ENCODE peak calls at places on chromosomes 12 and 14, in six cellular contexts. O, A, Z, I, X and Y are unnamed samples.

GRCh38 chr12:553216-554000 is 93.7 kb downstream of the B4GALNT3 start:
- DNase-seq in O (no peak), A (no peak), Z (no peak), I (no peak), X (peak; percentile 42), Y (no peak)

GRCh38 chr14:54253195-54253947 is 143.4 kb upstream of the CDKN3 start:
- DNase-seq in O (peak; percentile 98), A (no peak), Z (no peak), I (no peak), X (no peak), Y (peak; percentile 74)

GRCh38 chr14:75452324-75452723 is 24.5 kb downstream of the JDP2 start:
- DNase-seq in O (no peak), A (no peak), Z (no peak), I (no peak), X (no peak), Y (no peak)

GRCh38 chr12:87848248-87848868 is 180.8 kb downstream of the C12orf50 start:
- DNase-seq in O (peak; percentile 51), A (peak; percentile 72), Z (no peak), I (no peak), X (no peak), Y (peak; percentile 22)

GRCh38 chr12:105025890-105026289 is 39.8 kb downstream of the NOPCHAP1 start:
- DNase-seq in O (peak; percentile 61), A (no peak), Z (no peak), I (peak; percentile 46), X (peak; percentile 88), Y (no peak)

GRCh38 chr14:100440758-100441203 is 117.6 kb downstream of the SLC25A47 start:
- DNase-seq in O (peak; percentile 49), A (no peak), Z (no peak), I (no peak), X (no peak), Y (no peak)

GRCh38 chr14:52077261-52077984 is 8.6 kb upstream of the NID2 start:
- DNase-seq in O (peak; percentile 22), A (no peak), Z (no peak), I (no peak), X (no peak), Y (no peak)

GRCh38 chr12:3885179-3886094 is 12.2 kb upstream of the PARP11 start:
- DNase-seq in O (peak; percentile 6), A (peak; percentile 56), Z (no peak), I (no peak), X (no peak), Y (peak; percentile 11)

GRCh38 chr12:116916714-116917114 is 6.0 kb downstream of the FBXW8 start:
- DNase-seq in O (peak; percentile 87), A (peak; percentile 60), Z (peak; percentile 65), I (peak; percentile 33), X (no peak), Y (peak; percentile 69)

GRCh38 chr12:77841467-77842054 is 10.9 kb downstream of the NAV3 start:
- DNase-seq in O (no peak), A (no peak), Z (no peak), I (peak; percentile 42), X (no peak), Y (peak; percentile 8)

GRCh38 chr14:89121961-89122675 is 294.9 kb downstream of the FOXN3 start:
- DNase-seq in O (no peak), A (no peak), Z (no peak), I (no peak), X (no peak), Y (no peak)

GRCh38 chr12:108302471-108303311 is 36.4 kb downstream of the CMKLR1 start:
- DNase-seq in O (peak; percentile 23), A (no peak), Z (peak; percentile 75), I (peak; percentile 87), X (peak; percentile 95), Y (peak; percentile 18)

GRCh38 chr12:105071981-105072380 is 12.3 kb downstream of the ALDH1L2 start:
- DNase-seq in O (no peak), A (no peak), Z (no peak), I (no peak), X (no peak), Y (no peak)

GRCh38 chr14:83483063-83483462 is 1949.4 kb upstream of the SEL1L start:
- DNase-seq in O (peak; percentile 12), A (no peak), Z (no peak), I (no peak), X (no peak), Y (no peak)

GRCh38 chr12:14884458-14884878 is 1.2 kb downstream of the MGP start:
- DNase-seq in O (peak; percentile 86), A (peak; percentile 87), Z (peak; percentile 79), I (peak; percentile 85), X (peak; percentile 92), Y (peak; percentile 14)

GRCh38 chr12:26121323-26121740 is 3.5 kb downstream of the BHLHE41 start:
- DNase-seq in O (no peak), A (no peak), Z (no peak), I (no peak), X (no peak), Y (no peak)

GRCh38 chr12:26121841-26122680 is 2.8 kb downstream of the BHLHE41 start:
- DNase-seq in O (no peak), A (peak; percentile 38), Z (peak; percentile 67), I (peak; percentile 41), X (peak; percentile 68), Y (no peak)

GRCh38 chr12:26123482-26123980 is 1.3 kb downstream of the BHLHE41 start:
- DNase-seq in O (no peak), A (no peak), Z (no peak), I (no peak), X (no peak), Y (no peak)

GRCh38 chr12:26124491-26125450 is at the start of gene BHLHE41:
- DNase-seq in O (peak; percentile 76), A (peak; percentile 54), Z (peak; percentile 86), I (peak; percentile 85), X (peak; percentile 96), Y (peak; percentile 18)

DNA sequence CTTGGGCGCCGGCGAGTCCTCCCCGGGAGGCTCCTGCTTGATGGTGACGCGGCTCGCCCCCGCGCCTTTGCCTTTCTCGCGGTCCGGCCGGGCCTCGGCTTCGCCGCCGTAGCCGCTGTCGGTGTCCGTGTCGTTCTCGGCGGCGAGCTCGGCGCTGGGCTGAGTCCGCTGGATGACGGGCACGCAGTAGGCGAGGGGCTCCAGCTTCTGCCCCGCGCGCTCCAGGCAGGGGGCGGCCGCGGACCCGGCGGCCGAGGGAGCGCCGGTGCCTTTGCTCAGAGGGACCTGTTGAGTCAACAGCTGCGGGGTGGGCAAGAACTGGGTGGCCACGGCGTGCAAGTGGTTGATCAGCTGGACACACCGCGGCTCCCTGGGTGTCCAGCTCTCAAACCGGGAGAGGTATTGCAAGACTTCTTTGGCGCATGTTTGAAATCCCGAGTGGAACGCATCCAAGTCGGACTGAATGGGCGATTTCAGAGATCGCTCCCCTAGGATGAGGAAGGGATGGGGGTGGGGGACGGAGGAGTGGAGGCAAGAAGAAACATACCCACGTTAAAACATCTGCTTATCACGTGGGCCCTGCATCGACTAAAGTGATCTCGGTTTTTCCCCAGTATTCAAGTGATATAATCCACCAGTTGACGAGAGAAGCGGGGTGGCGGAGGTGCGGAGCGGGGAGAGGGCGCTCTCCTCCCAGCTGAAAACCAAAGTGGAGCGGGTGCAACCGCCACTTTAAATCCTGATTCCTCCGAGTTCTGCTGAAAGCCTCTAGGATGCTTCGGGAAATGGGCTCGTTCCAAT is 2.0 kb downstream of the BHLHE41 start:
- DNase-seq in O (peak; percentile 82), A (peak; percentile 63), Z (peak; percentile 59), I (peak; percentile 72), X (peak; percentile 90), Y (no peak)
- TF ChIP-seq CTCF in O (peak; percentile 33), A (peak; percentile 47), Z (no peak), I (no peak), X (no peak), Y (peak; percentile 23)

DNA sequence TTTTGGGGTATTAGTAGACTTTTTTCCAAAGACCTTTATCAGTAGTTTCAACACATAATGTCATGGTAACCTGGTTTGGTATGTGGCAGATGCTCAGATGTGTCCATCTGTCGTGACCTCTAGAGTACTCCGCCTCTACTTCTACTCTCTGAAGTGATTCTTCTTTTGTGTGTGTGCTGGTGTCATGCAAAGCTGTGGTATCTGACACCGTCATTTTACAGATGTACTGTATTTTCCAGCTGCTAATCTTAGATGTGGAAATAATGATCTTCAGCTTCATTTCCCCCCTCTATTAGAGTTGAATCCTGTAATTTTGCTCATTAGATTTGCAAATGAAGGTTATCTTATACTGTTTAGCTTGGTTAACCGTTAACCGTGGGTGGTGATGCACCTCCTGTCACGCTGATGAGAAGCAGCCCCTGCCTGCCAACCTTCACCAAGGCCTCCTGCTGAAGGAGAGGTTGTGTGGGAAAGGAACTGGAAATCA is 222.4 kb upstream of the AMIGO2 start:
- DNase-seq in O (no peak), A (peak; percentile 6), Z (no peak), I (no peak), X (no peak), Y (no peak)
- H3K27ac ChIP-seq in O (peak overlapping the region; percentile 97), A (no peak overlapping the region), Z (no peak overlapping the region), I (no peak overlapping the region), X (no peak overlapping the region), Y (no peak overlapping the region)

GRCh38 chr12:112559784-112560183 is 141.0 kb downstream of the PTPN11 start:
- DNase-seq in O (no peak), A (no peak), Z (no peak), I (no peak), X (no peak), Y (no peak)

GRCh38 chr12:112570096-112570495 is 151.3 kb downstream of the PTPN11 start:
- DNase-seq in O (no peak), A (no peak), Z (no peak), I (no peak), X (no peak), Y (no peak)

GRCh38 chr12:112564160-112564559 is 145.4 kb downstream of the PTPN11 start:
- DNase-seq in O (no peak), A (no peak), Z (no peak), I (no peak), X (no peak), Y (no peak)
- TF ChIP-seq CTCF in O (no peak), A (no peak), Z (no peak), I (no peak), X (no peak), Y (no peak)

GRCh38 chr14:41641690-41642089 is 35.0 kb downstream of the LRFN5 start:
- DNase-seq in O (no peak), A (no peak), Z (no peak), I (no peak), X (no peak), Y (no peak)

GRCh38 chr14:41636492-41637392 is 30.1 kb downstream of the LRFN5 start:
- DNase-seq in O (peak; percentile 16), A (no peak), Z (no peak), I (no peak), X (no peak), Y (no peak)

GRCh38 chr14:41642402-41643195 is 35.9 kb downstream of the LRFN5 start:
- DNase-seq in O (no peak), A (no peak), Z (no peak), I (no peak), X (no peak), Y (no peak)
- H3K27ac ChIP-seq in O (no peak overlapping the region), A (no peak overlapping the region), Z (no peak overlapping the region), I (no peak overlapping the region), X (no peak overlapping the region), Y (no peak overlapping the region)

GRCh38 chr12:50086148-50086547 is 1.0 kb downstream of the SMARCD1 start:
- DNase-seq in O (no peak), A (no peak), Z (no peak), I (no peak), X (no peak), Y (no peak)

GRCh38 chr12:50083301-50083700 is 1.8 kb upstream of the SMARCD1 start:
- DNase-seq in O (no peak), A (no peak), Z (peak; percentile 17), I (no peak), X (no peak), Y (no peak)

GRCh38 chr12:50087159-50087558 is 2.0 kb downstream of the SMARCD1 start:
- DNase-seq in O (no peak), A (no peak), Z (no peak), I (no peak), X (no peak), Y (no peak)

GRCh38 chr12:50085615-50085928 is 430 bp downstream of the SMARCD1 start:
- DNase-seq in O (no peak), A (no peak), Z (no peak), I (no peak), X (no peak), Y (no peak)

GRCh38 chr12:50084775-50085614 is at the start of gene SMARCD1:
- DNase-seq in O (peak; percentile 80), A (peak; percentile 96), Z (peak; percentile 93), I (peak; percentile 92), X (peak; percentile 96), Y (peak; percentile 89)
- TF ChIP-seq CTCF in O (peak; percentile 55), A (peak; percentile 69), Z (peak; percentile 43), I (no peak), X (no peak), Y (peak; percentile 82)